ENCODE peak calls at places on chromosomes 13 and 19, in eight cellular contexts. X is fibroblast of lung, N is RWPE1, Q is endodermal cell, O is heart left ventricle, V is lower leg skin, Z is tibial artery, G is endothelial cell. U is an unnamed sample.
A peak's percentile ranks its signal among the peaks of the same experiment; 100 is the strongest.

GRCh38 chr19:30559446-30559845 is 187.3 kb downstream of the ZNF536 start:
- DNase-seq in G (no peak), X (no peak), Z (peak; percentile 44), Q (no peak), N (no peak), V (no peak), O (no peak), U (no peak)

GRCh38 chr13:49649244-49649962 is 21.1 kb downstream of the ARL11 start:
- DNase-seq in Q (no peak), N (peak; percentile 21), Z (no peak), V (no peak), O (no peak), G (no peak), X (peak; percentile 71), U (no peak)

GRCh38 chr13:20566424-20566916 is 487 bp upstream of the IFT88 start:
- DNase-seq in Q (no peak), O (no peak), V (peak; percentile 30), N (peak; percentile 62), Z (no peak), X (peak; percentile 62), G (no peak), U (peak; percentile 48)

GRCh38 chr19:6925801-6926751 is 38.7 kb downstream of the ADGRE1 start:
- DNase-seq in N (no peak), G (no peak), Q (peak; percentile 38), X (no peak), V (no peak), O (no peak), Z (no peak), U (no peak)

GRCh38 chr19:14670408-14670807 is 4.2 kb downstream of the ADGRE3 start:
- DNase-seq in Q (no peak), G (no peak), Z (no peak), V (no peak), X (no peak), N (no peak), O (no peak), U (no peak)

GRCh38 chr19:38173324-38174041 is 50.5 kb downstream of the DPF1 start:
- DNase-seq in O (peak; percentile 86), Z (peak; percentile 82), G (no peak), X (peak; percentile 4), V (peak; percentile 72), Q (no peak), N (peak; percentile 97), U (no peak)

GRCh38 chr19:772730-773436 is 22.0 kb downstream of the MISP start:
- DNase-seq in Z (no peak), G (peak; percentile 35), N (no peak), Q (peak; percentile 78), X (no peak), O (no peak), V (no peak), U (no peak)

GRCh38 chr19:38049105-38049649 is 142.2 kb downstream of the SIPA1L3 start:
- DNase-seq in Q (no peak), X (no peak), Z (no peak), N (no peak), V (no peak), O (no peak), G (no peak), U (no peak)

GRCh38 chr13:81929988-81930387 is 1589.1 kb upstream of the SPRY2 start:
- DNase-seq in N (peak; percentile 0), Q (peak; percentile 46), X (peak; percentile 14), Z (no peak), O (no peak), V (no peak), G (no peak), U (no peak)

GRCh38 chr13:73672492-73672891 is 461.7 kb downstream of the KLF12 start:
- DNase-seq in X (no peak), Z (no peak), O (no peak), Q (no peak), V (no peak), G (no peak), N (no peak), U (no peak)

GRCh38 chr13:110121312-110122083 is 185.5 kb downstream of the COL4A1 start:
- DNase-seq in X (no peak), Q (peak; percentile 17), G (no peak), O (no peak), Z (no peak), V (no peak), N (no peak), U (no peak)

GRCh38 chr19:29201849-29202248 is 11.1 kb downstream of the UQCRFS1 start:
- DNase-seq in N (no peak), V (no peak), Z (no peak), X (no peak), O (no peak), Q (no peak), G (no peak), U (no peak)

DNA sequence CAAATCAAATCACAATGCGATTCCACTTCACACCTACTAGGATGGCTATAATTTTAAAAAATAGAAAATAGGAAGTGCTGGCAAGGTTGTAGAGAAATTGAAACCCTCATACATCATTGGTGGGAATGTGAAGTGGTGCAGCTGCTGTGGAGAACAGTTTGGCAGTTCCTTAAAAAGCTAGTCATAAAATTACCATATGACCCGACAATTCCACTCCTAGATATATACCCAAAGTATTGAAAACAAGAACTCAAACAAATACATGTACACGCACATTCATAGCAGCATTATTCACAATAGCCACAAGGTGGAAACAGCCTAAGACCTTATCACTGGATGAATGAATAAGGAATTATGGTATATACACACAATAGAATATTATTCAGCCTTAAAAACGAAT is 12.0 kb downstream of the HMGB1 start:
- DNase-seq in G (no peak), V (no peak), Z (no peak), Q (no peak), X (no peak), O (no peak), N (no peak), U (no peak)
- TF ChIP-seq CTCF in G (peak; percentile 17), V (no peak), Z (no peak), Q (peak; percentile 29), X (peak; percentile 25), O (no peak), N (no peak), U (peak; percentile 39)

GRCh38 chr19:51713319-51714285 is 10.2 kb downstream of the HAS1 start:
- DNase-seq in X (no peak), Q (no peak), Z (no peak), V (no peak), O (no peak), G (no peak), N (no peak), U (peak; percentile 26)

GRCh38 chr19:51710163-51710562 is 13.6 kb downstream of the HAS1 start:
- DNase-seq in Q (no peak), V (no peak), G (no peak), Z (no peak), N (no peak), X (no peak), O (no peak), U (peak; percentile 1)

GRCh38 chr19:51714848-51715247 is 8.9 kb downstream of the HAS1 start:
- DNase-seq in Z (no peak), N (no peak), Q (no peak), X (no peak), G (no peak), V (no peak), O (no peak), U (peak; percentile 38)

GRCh38 chr19:51711702-51712101 is 12.1 kb downstream of the HAS1 start:
- DNase-seq in O (no peak), N (no peak), G (no peak), Q (no peak), X (no peak), Z (no peak), V (no peak), U (no peak)

DNA sequence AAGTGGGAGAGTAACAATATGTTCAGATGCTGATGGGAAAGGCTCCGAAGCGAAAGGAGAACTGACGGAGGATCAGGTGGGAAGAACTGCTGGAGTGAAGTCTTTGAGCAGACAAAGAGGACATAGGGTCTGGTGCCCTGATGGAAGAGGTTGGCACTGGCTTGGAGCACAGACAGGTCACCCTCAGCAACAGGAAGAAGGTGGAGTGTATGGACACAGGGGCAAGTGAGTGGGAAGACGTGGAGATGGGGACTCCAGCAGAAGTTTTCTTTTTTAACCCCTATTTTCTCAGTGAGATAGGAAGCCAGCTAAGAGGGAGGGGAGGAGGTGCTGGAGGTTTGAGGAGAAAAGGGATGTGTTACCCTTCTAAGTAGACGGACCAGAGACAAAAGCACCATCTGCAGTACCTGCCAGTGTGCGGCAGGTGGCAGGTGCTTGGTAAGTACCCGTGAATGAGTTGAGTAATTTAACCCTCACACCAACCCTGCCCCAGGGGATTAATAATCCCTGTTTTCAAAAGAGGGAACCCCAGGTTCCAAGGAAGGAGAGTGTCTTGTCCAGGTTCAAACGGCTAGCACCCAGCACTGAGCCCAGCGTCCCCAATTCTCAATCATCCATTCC is 11.2 kb downstream of the HAS1 start:
- DNase-seq in G (peak; percentile 38), V (no peak), Z (no peak), N (peak; percentile 75), Q (peak; percentile 85), X (peak; percentile 27), O (no peak), U (peak; percentile 43)
- TF ChIP-seq CTCF in G (peak; percentile 49), V (no peak), Z (peak; percentile 9), N (peak; percentile 73), Q (peak; percentile 84), X (peak; percentile 34), O (no peak), U (peak; percentile 29)

GRCh38 chr13:39417131-39417530 is 185.9 kb downstream of the LHFPL6 start:
- DNase-seq in O (no peak), Q (peak; percentile 77), N (no peak), G (peak; percentile 29), V (no peak), Z (no peak), X (no peak), U (no peak)

GRCh38 chr13:39415403-39415802 is 187.6 kb downstream of the LHFPL6 start:
- DNase-seq in N (peak; percentile 6), Q (peak; percentile 78), Z (peak; percentile 68), O (peak; percentile 67), X (peak; percentile 62), G (peak; percentile 47), V (no peak), U (no peak)

GRCh38 chr13:39415003-39415402 is 188.0 kb downstream of the LHFPL6 start:
- DNase-seq in O (no peak), V (peak; percentile 55), N (no peak), Z (no peak), X (peak; percentile 72), Q (no peak), G (no peak), U (no peak)

GRCh38 chr13:39411501-39411900 is 191.5 kb downstream of the LHFPL6 start:
- DNase-seq in G (no peak), Z (no peak), O (no peak), N (no peak), V (no peak), X (no peak), Q (no peak), U (no peak)

GRCh38 chr13:39414339-39414738 is 188.7 kb downstream of the LHFPL6 start:
- DNase-seq in Q (no peak), Z (no peak), G (no peak), X (no peak), V (no peak), N (no peak), O (no peak), U (no peak)
- TF ChIP-seq CTCF in Q (no peak), Z (no peak), G (no peak), X (no peak), V (no peak), N (no peak), O (no peak), U (no peak)

DNA sequence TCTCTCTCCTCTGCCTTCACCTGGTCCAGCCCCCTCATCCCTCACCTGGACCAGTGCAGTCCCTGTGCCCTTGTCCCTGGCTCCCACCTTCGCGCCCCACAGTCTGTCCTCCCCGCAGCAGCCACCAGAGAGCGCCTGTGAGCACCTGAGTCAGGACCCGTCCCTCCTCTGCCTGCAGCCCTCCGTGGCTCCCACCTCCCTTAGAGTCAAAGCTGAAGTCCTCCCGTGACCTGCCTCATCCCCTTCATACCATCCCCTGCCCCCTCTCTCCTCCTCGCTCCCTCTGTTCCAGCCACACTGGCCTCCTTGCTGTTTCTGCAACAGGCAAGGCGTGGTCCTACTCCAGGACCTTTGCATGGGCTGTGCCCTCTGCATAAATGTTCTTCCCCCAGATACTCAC is 10.3 kb downstream of the CELF5 start:
- DNase-seq in G (peak; percentile 36), Q (peak; percentile 83), Z (no peak), O (no peak), X (no peak), N (no peak), V (no peak), U (no peak)
- TF ChIP-seq CTCF in G (no peak), Q (peak; percentile 68), Z (no peak), O (no peak), X (peak; percentile 30), N (peak; percentile 18), V (no peak), U (no peak)